ENCODE peak calls at places on chromosome 17, in eight cellular contexts. M is heart left ventricle, O is PC-3, E is cardiac muscle cell, S is GM20000, H is AG04450, R is tibial artery, T is stomach. I is an unnamed sample.

GRCh38 chr17:2202302-2202995 is 101.1 kb downstream of the SMG6 start:
- DNase-seq in M (no peak), O (no peak), E (no peak), S (no peak), H (no peak), R (no peak), T (peak), I (no peak)

GRCh38 chr17:17054636-17055035 is 12.4 kb downstream of the MPRIP start:
- DNase-seq in M (no peak), O (no peak), E (no peak), S (no peak), H (no peak), R (no peak), T (peak), I (no peak)

GRCh38 chr17:75754378-75755204 is 10.4 kb downstream of the GALK1 start:
- DNase-seq in M (no peak), O (no peak), E (no peak), S (no peak), H (no peak), R (no peak), T (no peak), I (no peak)

GRCh38 chr17:79617740-79618382 is 7.0 kb upstream of the RBFOX3 start:
- DNase-seq in M (peak), O (no peak), E (no peak), S (no peak), H (no peak), R (no peak), T (no peak), I (no peak)

GRCh38 chr17:8151641-8152111 is 528 bp downstream of the PER1 start:
- DNase-seq in M (peak), O (peak), E (peak), S (no peak), H (no peak), R (peak), T (peak), I (no peak)

GRCh38 chr17:60439501-60439900 is 17.2 kb downstream of the CHCT1 start:
- DNase-seq in M (no peak), O (no peak), E (peak), S (peak), H (no peak), R (no peak), T (no peak), I (no peak)

GRCh38 chr17:59858167-59858790 is 34.5 kb downstream of the TUBD1 start:
- DNase-seq in M (no peak), O (no peak), E (no peak), S (no peak), H (no peak), R (no peak), T (peak), I (peak)

GRCh38 chr17:82039695-82040299 is 2.3 kb upstream of the DCXR start:
- DNase-seq in M (no peak), O (no peak), E (no peak), S (no peak), H (no peak), R (no peak), T (peak), I (no peak)

GRCh38 chr17:61460796-61461585 is 8.8 kb downstream of the TBX4 start:
- DNase-seq in M (no peak), O (no peak), E (no peak), S (no peak), H (no peak), R (no peak), T (no peak), I (no peak)

GRCh38 chr17:16938496-16939270 is 33.2 kb downstream of the TNFRSF13B start:
- DNase-seq in M (no peak), O (no peak), E (no peak), S (no peak), H (no peak), R (peak), T (peak), I (no peak)

GRCh38 chr17:14297161-14297851 is 3.6 kb upstream of the HS3ST3B1 start:
- DNase-seq in M (peak), O (peak), E (peak), S (peak), H (no peak), R (no peak), T (peak), I (no peak)

GRCh38 chr17:50352072-50352692 is 6.3 kb downstream of the XYLT2 start:
- DNase-seq in M (no peak), O (no peak), E (no peak), S (no peak), H (no peak), R (no peak), T (peak), I (no peak)

GRCh38 chr17:21213005-21213404 is 956 bp downstream of the TMEM11 start:
- DNase-seq in M (no peak), O (no peak), E (no peak), S (no peak), H (no peak), R (no peak), T (no peak), I (no peak)

GRCh38 chr17:68125471-68125870 is 89.9 kb downstream of the KPNA2 start:
- DNase-seq in M (no peak), O (no peak), E (no peak), S (no peak), H (no peak), R (no peak), T (no peak), I (no peak)

GRCh38 chr17:58330997-58331814 is 2.6 kb upstream of the TSPOAP1 start:
- DNase-seq in M (peak), O (no peak), E (no peak), S (no peak), H (no peak), R (no peak), T (peak), I (no peak)

GRCh38 chr17:70820276-70820675 is 650.9 kb downstream of the KCNJ2 start:
- DNase-seq in M (no peak), O (peak), E (no peak), S (no peak), H (no peak), R (no peak), T (no peak), I (no peak)

GRCh38 chr17:27268394-27269085 is 25.4 kb upstream of the WSB1 start:
- DNase-seq in M (no peak), O (no peak), E (no peak), S (no peak), H (no peak), R (no peak), T (no peak), I (no peak)

GRCh38 chr17:77512062-77512946 is 371.5 kb downstream of the SEC14L1 start:
- DNase-seq in M (no peak), O (no peak), E (no peak), S (no peak), H (no peak), R (no peak), T (no peak), I (no peak)

GRCh38 chr17:79859676-79860615 is 20.7 kb upstream of the CBX4 start:
- DNase-seq in M (peak), O (no peak), E (no peak), S (no peak), H (no peak), R (no peak), T (no peak), I (no peak)

GRCh38 chr17:5500247-5500803 is 14.0 kb downstream of the MIS12 start:
- DNase-seq in M (no peak), O (no peak), E (no peak), S (peak), H (no peak), R (no peak), T (no peak), I (no peak)

GRCh38 chr17:5501725-5502124 is 15.4 kb downstream of the MIS12 start:
- DNase-seq in M (no peak), O (no peak), E (no peak), S (no peak), H (no peak), R (no peak), T (no peak), I (no peak)

GRCh38 chr17:5500804-5501391 is 14.5 kb downstream of the MIS12 start:
- DNase-seq in M (peak), O (peak), E (peak), S (peak), H (peak), R (peak), T (peak), I (peak)

GRCh38 chr17:5502552-5502951 is 16.2 kb downstream of the MIS12 start:
- DNase-seq in M (no peak), O (no peak), E (no peak), S (no peak), H (no peak), R (no peak), T (no peak), I (no peak)

DNA sequence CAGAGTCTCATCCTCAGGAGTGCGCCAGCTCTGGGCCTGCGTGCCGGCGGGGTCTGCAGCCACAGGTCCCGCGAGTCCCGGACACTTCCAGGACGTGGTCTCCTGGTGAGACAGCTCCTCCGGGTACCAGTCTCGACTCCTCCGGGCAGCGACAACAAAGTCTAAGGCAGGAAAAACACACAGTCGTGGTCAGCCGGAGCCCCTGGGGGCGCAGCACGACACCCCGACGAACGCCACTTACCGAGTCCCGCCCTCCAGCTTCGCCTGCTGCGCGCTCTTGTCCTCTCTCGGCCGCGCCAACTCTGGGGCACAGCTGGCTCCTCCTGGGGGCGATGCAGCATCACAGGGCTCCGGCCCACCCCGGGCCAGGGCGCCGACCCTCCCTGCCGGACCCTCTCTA is 13.4 kb downstream of the MIS12 start:
- DNase-seq in M (no peak), O (no peak), E (no peak), S (peak), H (no peak), R (no peak), T (no peak), I (no peak)
- TF ChIP-seq CTCF in M (no peak), O (no peak), E (no peak), S (no peak), H (no peak), R (no peak), T (no peak), I (peak)

DNA sequence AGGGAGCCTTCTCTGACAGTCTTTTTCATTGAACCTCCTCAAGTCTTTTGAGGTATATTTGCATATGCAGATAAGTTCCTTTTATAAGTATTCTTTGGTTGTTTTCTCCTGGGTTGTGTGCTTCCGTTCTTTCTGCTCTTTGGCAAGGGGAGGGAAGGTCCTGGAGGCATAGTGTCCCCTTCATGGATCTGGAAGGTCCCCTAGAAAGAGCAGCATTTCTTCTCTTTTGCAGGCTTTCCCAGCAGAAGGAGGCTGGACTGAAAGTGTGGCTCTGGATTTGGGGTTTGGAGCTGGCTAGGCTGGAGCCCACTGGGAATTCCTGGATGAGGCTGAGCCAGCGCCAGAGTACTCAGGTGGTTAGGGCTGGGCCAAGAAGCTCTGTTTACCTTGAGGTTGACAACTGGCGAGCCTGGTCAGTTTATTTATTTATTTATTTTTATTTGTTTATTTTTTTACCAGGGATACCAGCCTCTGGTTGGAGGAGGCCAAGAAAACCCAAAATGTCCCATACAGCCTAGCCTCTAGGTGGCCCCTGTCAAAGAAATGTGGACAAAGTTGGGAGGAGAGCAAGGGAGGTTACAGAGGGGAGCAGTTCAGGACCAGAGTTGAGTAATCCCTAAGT is 5.4 kb upstream of the TOP2A start:
- DNase-seq in M (no peak), O (peak), E (no peak), S (no peak), H (no peak), R (no peak), T (no peak), I (no peak)
- TF ChIP-seq CTCF in M (no peak), O (peak), E (no peak), S (no peak), H (no peak), R (no peak), T (no peak), I (no peak)

GRCh38 chr17:72602517-72603345 is 481.9 kb downstream of the SOX9 start:
- DNase-seq in M (no peak), O (peak), E (peak), S (no peak), H (no peak), R (no peak), T (peak), I (no peak)
- TF ChIP-seq CTCF in M (no peak), O (peak), E (peak), S (no peak), H (peak), R (no peak), T (peak), I (no peak)

GRCh38 chr17:64240741-64241347 is 22.2 kb downstream of the TEX2 start:
- DNase-seq in M (peak), O (peak), E (peak), S (no peak), H (peak), R (peak), T (no peak), I (peak)

GRCh38 chr17:64242633-64243032 is 20.4 kb downstream of the TEX2 start:
- DNase-seq in M (no peak), O (no peak), E (no peak), S (no peak), H (no peak), R (no peak), T (no peak), I (no peak)

GRCh38 chr17:64243340-64243739 is 19.7 kb downstream of the TEX2 start:
- DNase-seq in M (no peak), O (no peak), E (no peak), S (no peak), H (no peak), R (no peak), T (no peak), I (no peak)

GRCh38 chr17:64236827-64237403 is 26.1 kb downstream of the TEX2 start:
- DNase-seq in M (no peak), O (peak), E (no peak), S (no peak), H (no peak), R (no peak), T (no peak), I (no peak)

DNA sequence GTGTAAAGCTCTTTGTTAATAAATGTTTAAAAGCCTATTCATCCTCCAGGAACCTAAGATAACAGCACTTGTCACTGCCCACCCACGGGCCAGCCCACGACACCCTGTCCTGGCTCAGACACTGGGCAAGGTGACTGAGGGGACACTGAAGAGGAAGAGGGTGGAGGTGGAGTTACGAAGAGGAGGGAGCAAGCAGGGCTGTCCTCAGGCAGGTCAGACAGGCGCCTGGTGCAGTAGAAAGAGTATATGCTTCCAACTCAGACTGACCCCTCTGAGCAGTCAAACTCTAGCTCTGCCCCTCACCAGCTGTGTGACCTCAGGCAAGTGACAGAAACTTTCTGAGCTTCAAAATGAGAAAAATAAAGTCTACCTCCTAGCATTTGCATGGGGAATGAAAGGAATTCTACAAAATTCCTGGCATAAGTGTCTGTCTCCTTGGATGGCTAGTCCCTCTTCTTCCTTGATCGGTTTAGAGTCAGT is 22.8 kb downstream of the TEX2 start:
- DNase-seq in M (no peak), O (no peak), E (peak), S (no peak), H (no peak), R (no peak), T (no peak), I (no peak)
- TF ChIP-seq CTCF in M (peak), O (no peak), E (peak), S (no peak), H (no peak), R (no peak), T (no peak), I (peak)

GRCh38 chr17:40445769-40446468 is 2.7 kb downstream of the IGFBP4 start:
- DNase-seq in M (no peak), O (no peak), E (peak), S (no peak), H (no peak), R (no peak), T (no peak), I (no peak)
- TF ChIP-seq CTCF in M (no peak), O (no peak), E (no peak), S (no peak), H (peak), R (peak), T (no peak), I (no peak)

DNA sequence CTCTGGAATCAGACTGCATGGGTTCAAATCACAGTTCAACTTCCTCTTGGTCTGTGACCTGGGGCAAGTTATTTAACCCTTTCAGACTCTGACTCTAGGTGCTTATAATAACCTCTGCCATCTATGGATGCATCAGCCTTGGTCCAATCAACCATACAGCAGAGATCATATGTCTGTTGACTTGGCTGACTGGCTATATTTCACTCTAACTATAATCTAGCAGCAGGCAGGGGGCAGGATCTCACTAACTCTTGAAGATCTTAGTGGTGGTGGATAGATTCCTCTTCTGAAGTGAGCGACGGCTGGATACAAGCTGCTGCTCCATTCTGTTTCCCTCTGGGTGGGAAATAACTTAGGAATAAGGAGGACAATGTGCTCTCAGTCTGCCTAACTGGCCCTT is 146.6 kb downstream of the SKAP1 start:
- DNase-seq in M (no peak), O (no peak), E (no peak), S (no peak), H (no peak), R (no peak), T (no peak), I (no peak)
- TF ChIP-seq CTCF in M (no peak), O (no peak), E (no peak), S (no peak), H (no peak), R (no peak), T (no peak), I (no peak)